ENCODE peak calls at places on chromosomes 11 and 22, in six cellular contexts. X, T, H, L, E and Y are unnamed samples.
A peak's percentile ranks its signal among the peaks of the same experiment; 100 is the strongest.

GRCh38 chr11:88404363-88404762 is 66.8 kb upstream of the CTSC start:
- DNase-seq in X (no peak), T (no peak), H (no peak), L (no peak), E (no peak), Y (no peak)

GRCh38 chr11:86664930-86665329 is 7.5 kb downstream of the ME3 start:
- DNase-seq in X (no peak), T (no peak), H (no peak), L (no peak), E (no peak), Y (no peak)

GRCh38 chr22:40077646-40078016 is 82.9 kb downstream of the FAM83F start:
- DNase-seq in X (no peak), T (no peak), H (no peak), L (no peak), E (no peak), Y (no peak)

GRCh38 chr11:129881570-129882170 is 13.7 kb downstream of the NFRKB start:
- DNase-seq in X (no peak), T (no peak), H (peak; percentile 31), L (peak; percentile 53), E (peak; percentile 28), Y (no peak)

GRCh38 chr11:61828629-61829407 is 718 bp downstream of the FADS2 start:
- DNase-seq in X (no peak), T (peak; percentile 37), H (peak; percentile 76), L (peak; percentile 71), E (peak; percentile 57), Y (peak; percentile 37)

GRCh38 chr11:72069787-72070251 is 10.5 kb downstream of the NUMA1 start:
- DNase-seq in X (peak; percentile 82), T (no peak), H (peak; percentile 26), L (peak; percentile 71), E (no peak), Y (peak; percentile 50)

GRCh38 chr11:10898763-10899541 is 41.1 kb upstream of the ZBED5 start:
- DNase-seq in X (no peak), T (no peak), H (no peak), L (no peak), E (no peak), Y (no peak)

GRCh38 chr11:122306776-122307479 is 190.9 kb upstream of the BLID start:
- DNase-seq in X (no peak), T (peak; percentile 50), H (no peak), L (peak; percentile 80), E (no peak), Y (no peak)

GRCh38 chr11:18253222-18253621 is 4.8 kb upstream of the SAA2 start:
- DNase-seq in X (no peak), T (no peak), H (peak; percentile 0), L (no peak), E (no peak), Y (no peak)

GRCh38 chr22:45980776-45981175 is 3.8 kb upstream of the WNT7B start:
- DNase-seq in X (no peak), T (no peak), H (no peak), L (no peak), E (no peak), Y (no peak)

GRCh38 chr11:100930185-100930778 is 199.3 kb downstream of the PGR start:
- DNase-seq in X (no peak), T (no peak), H (peak; percentile 7), L (peak; percentile 63), E (no peak), Y (no peak)

GRCh38 chr11:72012091-72012630 is 13.5 kb downstream of the IL18BP start:
- DNase-seq in X (peak; percentile 7), T (no peak), H (no peak), L (no peak), E (no peak), Y (no peak)

GRCh38 chr22:43847376-43848289 is 14.7 kb downstream of the SULT4A1 start:
- DNase-seq in X (no peak), T (no peak), H (no peak), L (no peak), E (no peak), Y (no peak)

GRCh38 chr11:131978351-131978750 is 607.9 kb downstream of the NTM start:
- DNase-seq in X (no peak), T (no peak), H (no peak), L (peak; percentile 67), E (no peak), Y (no peak)

GRCh38 chr11:57213282-57214086 is 23.6 kb downstream of the APLNR start:
- DNase-seq in X (no peak), T (no peak), H (no peak), L (peak; percentile 97), E (no peak), Y (no peak)

GRCh38 chr11:86578727-86579405 is 93.5 kb downstream of the ME3 start:
- DNase-seq in X (no peak), T (no peak), H (no peak), L (no peak), E (no peak), Y (no peak)

GRCh38 chr22:19855504-19856409 is 1.1 kb upstream of the GNB1L start:
- DNase-seq in X (no peak), T (no peak), H (peak; percentile 65), L (peak; percentile 53), E (peak; percentile 25), Y (peak; percentile 28)